ENCODE peak calls at places on chromosomes 7 and 10, in nine cellular contexts. X is KG1; D is CD4-positive, CD25-positive, alpha-beta regulatory T cell; F is DMS 273 treated with DMSO at 0.1 percent for 48 hours; J is HL-60; T is activated naive CD8-positive, alpha-beta T cell treated with anti-CD3 and anti-CD28 coated beads, Interleukin-2, amount 10 ng/mL, durations not matched to agents 7 days and 5 days; I is HT-29; V is AG08395; M is neural progenitor cell. O is an unnamed sample.

GRCh38 chr7:41890631-41891265 is 187.9 kb upstream of the INHBA start:
- DNase-seq in I (no peak), T (no peak), D (no peak), V (no peak), M (no peak), J (no peak), X (no peak), F (no peak), O (no peak)

GRCh38 chr7:157875230-157876179 is 538.7 kb downstream of the DNAJB6 start:
- DNase-seq in M (peak; percentile 78), D (peak; percentile 54), T (peak; percentile 64), V (no peak), I (peak; percentile 25), F (no peak), X (no peak), J (peak; percentile 36), O (no peak)

GRCh38 chr10:58438340-58438739 is 53.1 kb downstream of the TFAM start:
- DNase-seq in X (no peak), V (peak; percentile 31), T (no peak), M (no peak), I (no peak), J (no peak), F (no peak), D (no peak), O (no peak)

GRCh38 chr10:12388671-12389070 is 39.3 kb downstream of the CAMK1D start:
- DNase-seq in M (no peak), V (no peak), D (no peak), T (no peak), F (no peak), X (no peak), J (no peak), I (no peak), O (no peak)

GRCh38 chr10:116465541-116465940 is 37.9 kb downstream of the PNLIPRP3 start:
- DNase-seq in M (no peak), V (no peak), J (no peak), X (no peak), T (no peak), I (no peak), F (no peak), D (no peak), O (no peak)

GRCh38 chr7:4792537-4793126 is 17.2 kb downstream of the AP5Z1 start:
- DNase-seq in T (no peak), V (no peak), D (peak; percentile 30), I (no peak), X (no peak), M (peak; percentile 73), J (no peak), F (no peak), O (peak; percentile 31)

GRCh38 chr10:131811239-131812011 is 89.4 kb upstream of the PPP2R2D start:
- DNase-seq in J (no peak), X (no peak), M (no peak), V (no peak), D (no peak), T (peak; percentile 10), I (no peak), F (no peak), O (no peak)

GRCh38 chr10:4867520-4868356 is 41.7 kb downstream of the AKR1E2 start:
- DNase-seq in T (no peak), V (no peak), J (no peak), F (no peak), D (no peak), I (no peak), M (no peak), X (no peak), O (no peak)

GRCh38 chr10:11742009-11742778 is at the start of gene ECHDC3:
- DNase-seq in F (no peak), V (peak; percentile 76), T (peak; percentile 74), X (no peak), I (peak; percentile 52), D (peak; percentile 32), M (peak; percentile 62), J (no peak), O (peak; percentile 57)

GRCh38 chr10:112295853-112296830 is 12.9 kb downstream of the TECTB start:
- DNase-seq in M (no peak), V (peak; percentile 70), X (no peak), F (no peak), D (no peak), I (no peak), T (no peak), J (no peak), O (peak; percentile 90)

GRCh38 chr7:77752016-77752415 is 46.2 kb downstream of the TMEM60 start:
- DNase-seq in I (no peak), D (no peak), T (no peak), J (peak; percentile 91), M (no peak), X (peak; percentile 57), V (no peak), F (no peak), O (no peak)

GRCh38 chr7:22811746-22812280 is 10.8 kb downstream of the TOMM7 start:
- DNase-seq in M (no peak), F (no peak), V (no peak), J (no peak), X (no peak), T (no peak), I (no peak), D (no peak), O (no peak)

GRCh38 chr10:95394161-95394880 is 103.5 kb upstream of the PDLIM1 start:
- DNase-seq in I (peak; percentile 24), V (no peak), F (no peak), T (no peak), X (no peak), D (no peak), J (no peak), M (no peak), O (no peak)

GRCh38 chr7:67392596-67393438 is 396.2 kb downstream of the TYW1 start:
- DNase-seq in X (no peak), I (peak; percentile 3), T (no peak), M (peak; percentile 25), F (no peak), V (no peak), J (no peak), D (no peak), O (no peak)

GRCh38 chr10:5570979-5571810 is 46.4 kb downstream of the CALML3 start:
- DNase-seq in D (no peak), F (no peak), V (no peak), T (no peak), J (no peak), M (no peak), X (no peak), I (no peak), O (no peak)

GRCh38 chr10:16863766-16864165 is 46.5 kb upstream of the RSU1 start:
- DNase-seq in F (no peak), T (no peak), M (no peak), D (no peak), I (no peak), J (no peak), V (no peak), X (no peak), O (no peak)

GRCh38 chr7:141754939-141755338 is 9.0 kb upstream of the TAS2R3 start:
- DNase-seq in X (no peak), T (no peak), F (no peak), J (peak; percentile 22), I (peak; percentile 54), D (peak; percentile 20), M (peak; percentile 61), V (peak; percentile 24), O (no peak)

GRCh38 chr7:50641442-50642405 is 76.5 kb upstream of the DDC start:
- DNase-seq in D (no peak), X (no peak), M (peak; percentile 56), J (no peak), V (no peak), F (no peak), T (no peak), I (peak; percentile 11), O (no peak)

GRCh38 chr10:35339946-35340345 is 3.6 kb downstream of the CCNY start:
- DNase-seq in T (no peak), M (no peak), I (no peak), X (no peak), D (no peak), J (no peak), F (peak; percentile 9), V (no peak), O (no peak)

GRCh38 chr7:98903246-98903645 is 24.9 kb downstream of the TRRAP start:
- DNase-seq in M (no peak), J (no peak), V (no peak), X (no peak), D (no peak), F (no peak), T (no peak), I (no peak), O (no peak)

GRCh38 chr7:98211221-98211675 is at the start of gene BHLHA15:
- DNase-seq in X (no peak), V (no peak), M (peak; percentile 72), I (peak; percentile 51), T (no peak), J (no peak), D (no peak), F (no peak), O (peak; percentile 51)

GRCh38 chr7:152025077-152025936 is at the start of gene GALNT11:
- DNase-seq in M (peak; percentile 95), F (peak; percentile 52), X (peak; percentile 57), J (peak; percentile 73), V (peak; percentile 97), D (peak; percentile 91), T (peak; percentile 96), I (peak; percentile 89), O (peak; percentile 78)

GRCh38 chr7:96089511-96089910 is 232.4 kb downstream of the SLC25A13 start:
- DNase-seq in V (no peak), F (no peak), I (no peak), D (no peak), J (no peak), M (no peak), X (no peak), T (no peak), O (no peak)

GRCh38 chr10:131841131-131841661 is 59.6 kb upstream of the PPP2R2D start:
- DNase-seq in F (no peak), V (no peak), T (peak; percentile 17), X (no peak), D (no peak), M (no peak), J (peak; percentile 25), I (no peak), O (no peak)

GRCh38 chr10:108323274-108323798 is 1158.8 kb upstream of the SORCS1 start:
- DNase-seq in T (no peak), X (no peak), J (no peak), F (no peak), I (no peak), D (no peak), M (peak; percentile 51), V (no peak), O (no peak)

GRCh38 chr10:132325969-132326889 is 5.8 kb upstream of the LRRC27 start:
- DNase-seq in J (no peak), M (no peak), F (no peak), I (no peak), T (no peak), V (no peak), X (no peak), D (no peak), O (no peak)

GRCh38 chr7:156611393-156612010 is 29.1 kb upstream of the RNF32 start:
- DNase-seq in I (no peak), D (no peak), J (no peak), F (no peak), V (no peak), M (no peak), X (no peak), T (no peak), O (no peak)

GRCh38 chr10:29007748-29008610 is 280.9 kb upstream of the LYZL1 start:
- DNase-seq in F (no peak), T (no peak), M (no peak), J (no peak), D (no peak), X (no peak), V (no peak), I (no peak), O (no peak)

GRCh38 chr7:30906520-30907240 is 5.0 kb upstream of the AQP1 start:
- DNase-seq in F (no peak), I (no peak), D (no peak), M (no peak), T (no peak), J (no peak), X (no peak), V (peak; percentile 85), O (no peak)

GRCh38 chr7:1938788-1939433 is 268.8 kb downstream of the ELFN1 start:
- DNase-seq in J (peak; percentile 18), T (peak; percentile 61), V (no peak), F (no peak), X (no peak), M (no peak), I (no peak), D (peak; percentile 57), O (no peak)

GRCh38 chr7:134355925-134356324 is 39.2 kb upstream of the SLC35B4 start:
- DNase-seq in I (no peak), X (no peak), M (no peak), J (peak; percentile 23), T (no peak), V (peak; percentile 57), D (no peak), F (no peak), O (no peak)

O was measured in thyroid gland.